ENCODE peak calls at places on chromosomes 4 and X, in seven cellular contexts. C is GM23248, K is GM23338, Q is PC-3, Y is neural progenitor cell, V is HCT116, L is hepatocyte. Z is an unnamed sample.

GRCh38 chr4:75924309-75924708 is 16.5 kb downstream of the NAAA start:
- DNase-seq in C (no peak), K (no peak), Q (no peak), Y (no peak), V (no peak), L (no peak), Z (no peak)

GRCh38 chr4:90207887-90208454 is 80.8 kb downstream of the CCSER1 start:
- DNase-seq in C (no peak), K (peak), Q (no peak), Y (no peak), V (no peak), L (no peak), Z (no peak)

GRCh38 chrX:50432760-50433377 is 37.8 kb downstream of the DGKK start:
- DNase-seq in C (no peak), K (peak), Q (no peak), Y (peak), V (no peak), L (peak), Z (no peak)

GRCh38 chr4:91764085-91764484 is 539.7 kb upstream of the GRID2 start:
- DNase-seq in C (no peak), K (no peak), Q (no peak), Y (no peak), V (no peak), L (no peak), Z (no peak)

GRCh38 chr4:24850669-24851068 is 55.3 kb downstream of the SOD3 start:
- DNase-seq in C (peak), K (no peak), Q (peak), Y (no peak), V (no peak), L (peak), Z (no peak)

GRCh38 chr4:122119739-122120138 is 32.4 kb upstream of the BLTP1 start:
- DNase-seq in C (no peak), K (no peak), Q (no peak), Y (no peak), V (no peak), L (no peak), Z (no peak)

GRCh38 chr4:139825523-139826014 is 159.9 kb downstream of the MGST2 start:
- DNase-seq in C (no peak), K (no peak), Q (no peak), Y (peak), V (no peak), L (no peak), Z (no peak)

GRCh38 chr4:90950385-90950841 is 823.2 kb downstream of the CCSER1 start:
- DNase-seq in C (no peak), K (no peak), Q (peak), Y (no peak), V (no peak), L (peak), Z (no peak)

GRCh38 chr4:57109530-57109846 is 697 bp downstream of the IGFBP7 start:
- DNase-seq in C (peak), K (peak), Q (no peak), Y (no peak), V (no peak), L (no peak), Z (no peak)
- TF ChIP-seq EZH2 in C (no peak), K (no peak), Q (no peak), Y (no peak), V (no peak), L (peak), Z (no peak)

GRCh38 chr4:48018112-48018511 is 1.5 kb downstream of the NIPAL1 start:
- DNase-seq in C (no peak), K (no peak), Q (no peak), Y (no peak), V (no peak), L (no peak), Z (no peak)
- TF ChIP-seq EZH2phosphoT487 in C (no peak), K (no peak), Q (no peak), Y (no peak), V (no peak), L (no peak), Z (no peak)

GRCh38 chr4:155376387-155377268 is at the start of gene MAP9:
- DNase-seq in C (peak), K (peak), Q (peak), Y (peak), V (no peak), L (peak), Z (peak)
- TF ChIP-seq EZH2 in C (no peak), K (no peak), Q (no peak), Y (no peak), V (no peak), L (no peak), Z (no peak)

DNA sequence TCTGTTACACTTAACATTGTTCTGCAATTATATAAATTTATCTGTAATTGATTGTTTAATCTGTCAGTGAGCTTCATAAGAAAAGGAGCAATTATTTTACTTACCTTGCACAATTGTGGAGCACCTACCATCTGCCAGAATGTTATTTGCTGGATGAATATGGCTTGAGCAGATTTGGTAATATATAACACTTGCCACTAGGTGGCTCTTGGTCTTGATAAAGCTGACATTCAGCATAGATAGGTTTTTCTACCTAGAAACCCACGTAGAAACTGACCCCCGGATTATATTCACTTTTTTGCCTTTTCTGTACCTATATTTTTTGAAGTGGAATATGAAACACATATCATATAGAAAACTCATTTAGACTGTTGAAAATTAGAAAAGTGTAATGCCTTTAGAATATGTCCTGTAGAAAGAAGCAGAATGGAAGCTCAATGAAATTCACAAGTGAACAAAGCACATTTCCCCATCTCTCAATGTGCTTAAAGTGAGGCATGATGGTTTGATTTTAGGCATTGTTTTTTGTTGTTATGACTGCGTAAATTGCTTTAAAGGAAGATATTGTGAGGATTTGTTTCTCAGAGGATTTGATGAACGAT is 9.5 kb downstream of the RBPJ start:
- DNase-seq in C (peak), K (peak), Q (peak), Y (peak), V (peak), L (peak), Z (peak)
- TF ChIP-seq EZH2phosphoT487 in C (no peak), K (no peak), Q (no peak), Y (no peak), V (no peak), L (no peak), Z (no peak)

DNA sequence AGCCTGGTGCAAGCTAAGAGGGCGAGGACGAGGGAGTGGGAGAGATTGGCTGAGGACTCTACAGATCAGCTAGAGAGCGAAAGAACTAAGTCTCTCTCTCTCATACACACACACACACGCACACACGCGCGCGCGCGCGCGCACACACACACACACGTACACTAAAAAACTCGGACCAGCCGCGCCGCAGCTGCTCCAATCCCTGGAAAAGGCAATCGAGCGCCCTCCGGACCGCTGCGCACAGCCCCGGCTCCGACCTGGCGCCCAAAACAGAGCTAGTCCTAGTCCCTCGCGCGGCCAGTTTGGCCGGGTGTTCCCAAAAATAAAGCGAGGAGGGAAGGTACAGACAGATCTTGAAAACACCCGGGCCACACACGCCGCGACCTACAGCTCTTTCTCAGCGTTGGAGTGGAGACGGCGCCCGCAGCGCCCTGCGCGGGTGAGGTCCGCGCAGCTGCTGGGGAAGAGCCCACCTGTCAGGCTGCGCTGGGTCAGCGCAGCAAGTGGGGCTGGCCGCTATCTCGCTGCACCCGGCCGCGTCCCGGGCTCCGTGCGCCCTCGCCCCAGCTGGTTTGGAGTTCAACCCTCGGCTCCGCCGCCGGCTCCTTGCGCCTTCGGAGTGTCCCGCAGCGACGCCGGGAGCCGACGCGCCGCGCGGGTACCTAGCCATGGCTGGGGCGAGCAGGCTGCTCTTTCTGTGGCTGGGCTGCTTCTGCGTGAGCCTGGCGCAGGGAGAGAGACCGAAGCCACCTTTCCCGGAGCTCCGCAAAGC is at the start of gene BMP3:
- DNase-seq in C (peak), K (peak), Q (peak), Y (peak), V (no peak), L (peak), Z (no peak)
- TF ChIP-seq EZH2 in C (no peak), K (peak), Q (no peak), Y (peak), V (no peak), L (no peak), Z (no peak)

Z was measured in MM.1S.